ENCODE peak calls at places on chromosome 9, in seven cellular contexts. F, L, T, R, E, H and Q are unnamed samples.
A peak's percentile ranks its signal among the peaks of the same experiment; 100 is the strongest.

GRCh38 chr9:15295761-15296405 is 11.1 kb downstream of the TTC39B start:
- DNase-seq in F (no peak), E (no peak), L (no peak), R (peak; percentile 78), H (no peak), T (peak; percentile 88), Q (peak; percentile 29)

GRCh38 chr9:88979021-88979420 is 12.2 kb upstream of the S1PR3 start:
- DNase-seq in F (no peak), L (no peak), E (no peak), H (no peak), R (no peak), T (no peak), Q (no peak)

GRCh38 chr9:87609002-87609401 is 111.3 kb downstream of the DAPK1 start:
- DNase-seq in L (no peak), F (no peak), T (no peak), E (no peak), R (no peak), H (no peak), Q (no peak)

GRCh38 chr9:105244996-105245719 is 707 bp downstream of the SLC44A1 start:
- DNase-seq in T (peak; percentile 66), F (peak; percentile 70), E (peak; percentile 32), L (peak; percentile 90), H (peak; percentile 90), R (no peak), Q (peak; percentile 44)

GRCh38 chr9:121888438-121888775 is 204.7 kb downstream of the TTLL11 start:
- DNase-seq in R (peak; percentile 85), F (no peak), H (no peak), L (peak; percentile 39), E (no peak), T (peak; percentile 81), Q (no peak)

GRCh38 chr9:39588056-39588814 is 232.8 kb downstream of the SPATA31A1 start:
- DNase-seq in E (no peak), L (no peak), H (no peak), F (no peak), T (no peak), R (no peak), Q (no peak)

GRCh38 chr9:107480386-107480789 is 9.2 kb downstream of the KLF4 start:
- DNase-seq in H (no peak), R (peak; percentile 73), F (no peak), L (no peak), T (peak; percentile 85), E (no peak), Q (peak; percentile 61)

GRCh38 chr9:127130661-127131538 is 8.5 kb upstream of the ANGPTL2 start:
- DNase-seq in R (peak; percentile 97), T (peak; percentile 97), E (no peak), L (peak; percentile 38), H (no peak), F (no peak), Q (peak; percentile 89)

GRCh38 chr9:87156247-87156646 is 208.9 kb upstream of the GAS1 start:
- DNase-seq in H (no peak), T (no peak), R (no peak), F (no peak), L (no peak), E (no peak), Q (no peak)

GRCh38 chr9:105415344-105415980 is 32.4 kb upstream of the FSD1L start:
- DNase-seq in H (peak; percentile 66), F (no peak), L (peak; percentile 67), E (peak; percentile 79), T (peak; percentile 65), R (peak; percentile 55), Q (peak; percentile 29)

GRCh38 chr9:34992376-34992951 is 2.9 kb downstream of the DNAJB5 start:
- DNase-seq in L (peak; percentile 87), T (peak; percentile 95), F (no peak), H (peak; percentile 45), E (no peak), R (peak; percentile 94), Q (peak; percentile 50)

GRCh38 chr9:135864447-135865049 is 42.8 kb downstream of the CAMSAP1 start:
- DNase-seq in L (peak; percentile 84), H (peak; percentile 74), E (peak; percentile 56), F (peak; percentile 43), R (peak; percentile 43), T (peak; percentile 58), Q (peak; percentile 44)

GRCh38 chr9:38388283-38389223 is 3.9 kb upstream of the ALDH1B1 start:
- DNase-seq in H (no peak), R (peak; percentile 63), F (no peak), T (peak; percentile 49), L (no peak), E (no peak), Q (no peak)

GRCh38 chr9:77015291-77016048 is 4.0 kb upstream of the FOXB2 start:
- DNase-seq in L (no peak), F (no peak), R (no peak), E (no peak), H (peak; percentile 46), T (no peak), Q (no peak)

GRCh38 chr9:136075881-136076678 is 19.0 kb downstream of the NACC2 start:
- DNase-seq in T (no peak), E (no peak), R (no peak), L (no peak), F (no peak), H (peak; percentile 20), Q (peak; percentile 56)

GRCh38 chr9:92685022-92685421 is 15.1 kb upstream of the IPPK start:
- DNase-seq in L (no peak), R (no peak), T (no peak), E (no peak), H (no peak), F (no peak), Q (no peak)

GRCh38 chr9:121331549-121331948 is 38.5 kb downstream of the STOM start:
- DNase-seq in L (no peak), E (no peak), T (peak; percentile 28), F (no peak), H (no peak), R (no peak), Q (peak; percentile 17)

GRCh38 chr9:38643456-38644173 is 23.2 kb upstream of the ANKRD18A start:
- DNase-seq in E (no peak), L (no peak), H (no peak), F (no peak), T (no peak), R (no peak), Q (no peak)

GRCh38 chr9:127058645-127059021 is 63.8 kb downstream of the ANGPTL2 start:
- DNase-seq in F (no peak), H (no peak), R (peak; percentile 48), E (no peak), L (no peak), T (no peak), Q (no peak)

GRCh38 chr9:98596486-98596885 is 112.2 kb downstream of the GABBR2 start:
- DNase-seq in R (no peak), T (no peak), E (no peak), H (no peak), F (no peak), L (peak; percentile 11), Q (no peak)

GRCh38 chr9:87959916-87960581 is 14.3 kb downstream of the CDK20 start:
- DNase-seq in L (peak; percentile 47), E (no peak), T (peak; percentile 54), H (no peak), R (peak; percentile 83), F (no peak), Q (peak; percentile 72)

GRCh38 chr9:19683715-19684114 is 105.1 kb downstream of the SLC24A2 start:
- DNase-seq in F (no peak), R (no peak), H (no peak), L (peak; percentile 13), T (no peak), E (no peak), Q (no peak)

GRCh38 chr9:34187891-34188240 is 9.0 kb downstream of the UBAP1 start:
- DNase-seq in E (no peak), T (no peak), H (no peak), F (no peak), R (no peak), L (no peak), Q (no peak)

GRCh38 chr9:108972626-108973209 is 38.5 kb downstream of the ABITRAM start:
- DNase-seq in F (no peak), H (no peak), R (peak; percentile 31), T (no peak), E (no peak), L (no peak), Q (no peak)
- H2BK5ac ChIP-seq in F (no peak overlapping the region), H (no peak overlapping the region), R (no peak overlapping the region), T (no peak overlapping the region), E (no peak overlapping the region), L (no peak overlapping the region), Q (no peak overlapping the region)

DNA sequence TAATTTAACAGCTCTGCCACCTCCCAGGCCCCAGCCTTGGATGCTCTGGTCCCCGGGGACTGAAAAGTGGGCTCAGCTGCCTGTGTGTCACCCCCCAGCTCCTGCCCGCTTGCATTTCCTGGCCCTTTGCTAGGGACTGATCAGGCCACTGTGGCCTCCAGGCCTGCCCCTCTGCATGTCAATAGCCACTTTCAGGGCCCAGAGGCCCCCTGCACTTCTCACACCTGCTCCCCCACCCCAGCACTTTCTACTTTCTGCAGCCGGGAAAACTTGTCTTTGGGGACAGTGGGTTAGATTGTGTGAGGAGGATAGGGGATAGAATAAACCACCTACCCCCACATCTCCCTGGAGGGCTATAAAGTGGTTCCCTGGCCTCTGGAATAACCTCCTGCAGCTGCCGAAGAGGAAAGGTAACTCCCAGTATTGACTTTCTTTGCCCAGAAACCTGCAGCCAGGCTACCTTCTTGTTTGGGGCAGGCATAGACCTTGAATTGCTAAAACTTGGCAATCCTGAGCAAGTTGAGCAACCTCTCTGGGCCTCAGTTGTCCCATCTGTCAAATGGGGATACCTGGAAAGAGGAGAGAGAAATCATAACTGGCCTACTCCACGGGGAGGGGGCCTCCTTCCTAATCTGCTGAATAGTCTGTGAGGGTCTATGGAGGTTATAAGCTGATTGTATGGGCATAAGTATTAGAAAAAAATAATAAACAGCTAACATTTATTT is 7.8 kb downstream of the AIF1L start:
- DNase-seq in T (no peak), E (no peak), L (no peak), F (no peak), R (no peak), H (peak; percentile 65), Q (no peak)
- H2BK5ac ChIP-seq in T (no peak overlapping the region), E (no peak overlapping the region), L (no peak overlapping the region), F (peak overlapping the region; percentile 88), R (no peak overlapping the region), H (no peak overlapping the region), Q (no peak overlapping the region)

GRCh38 chr9:84439253-84439652 is 98.7 kb upstream of the SLC28A3 start:
- DNase-seq in E (no peak), R (no peak), T (peak; percentile 4), H (no peak), L (no peak), F (no peak), Q (no peak)

GRCh38 chr9:84438391-84438790 is 97.8 kb upstream of the SLC28A3 start:
- DNase-seq in E (no peak), F (no peak), H (no peak), L (no peak), T (no peak), R (no peak), Q (no peak)

GRCh38 chr9:84432746-84433145 is 92.2 kb upstream of the SLC28A3 start:
- DNase-seq in L (no peak), F (no peak), T (no peak), E (no peak), H (no peak), R (no peak), Q (no peak)

GRCh38 chr9:84435902-84436301 is 95.3 kb upstream of the SLC28A3 start:
- DNase-seq in E (no peak), T (no peak), L (no peak), R (no peak), H (no peak), F (no peak), Q (no peak)

GRCh38 chr9:84436386-84437114 is 96.0 kb upstream of the SLC28A3 start:
- DNase-seq in T (no peak), L (no peak), F (no peak), R (no peak), H (no peak), E (no peak), Q (no peak)
- H2BK5ac ChIP-seq in T (no peak overlapping the region), L (no peak overlapping the region), F (no peak overlapping the region), R (no peak overlapping the region), H (no peak overlapping the region), E (no peak overlapping the region), Q (no peak overlapping the region)

GRCh38 chr9:100370064-100370723 is 17.5 kb upstream of the TEX10 start:
- DNase-seq in F (no peak), L (no peak), R (no peak), T (no peak), E (no peak), H (no peak), Q (no peak)
- H2BK5ac ChIP-seq in F (no peak overlapping the region), L (no peak overlapping the region), R (no peak overlapping the region), T (no peak overlapping the region), E (no peak overlapping the region), H (no peak overlapping the region), Q (no peak overlapping the region)